ENCODE peak calls at places on chromosomes 7 and 10, in nine cellular contexts. W is B cell, F is suprapubic skin, C is GM13977, T is HFF-Myc, J is Peyer's patch, X is lung, S is brain microvascular endothelial cell, A is AG10803. Z is an unnamed sample.

GRCh38 chr7:66152538-66153191 is 38.0 kb downstream of the CRCP start:
- DNase-seq in T (no peak), F (no peak), A (peak; percentile 48), J (no peak), X (no peak), C (no peak), S (peak; percentile 10), W (no peak), Z (no peak)

GRCh38 chr7:110786576-110786975 is 304.4 kb upstream of the LRRN3 start:
- DNase-seq in C (no peak), T (no peak), A (no peak), F (no peak), S (no peak), X (no peak), W (no peak), J (no peak), Z (no peak)

GRCh38 chr7:24637021-24637420 is 63.8 kb downstream of the PALS2 start:
- DNase-seq in S (no peak), A (no peak), T (no peak), W (no peak), F (no peak), J (no peak), X (no peak), C (no peak), Z (no peak)

GRCh38 chr10:96721207-96721572 is 876 bp upstream of the PIK3AP1 start:
- DNase-seq in F (no peak), X (no peak), W (no peak), S (no peak), J (no peak), A (no peak), C (no peak), T (no peak), Z (no peak)

GRCh38 chr10:102770792-102771191 is 27.0 kb downstream of the WBP1L start:
- DNase-seq in A (peak; percentile 44), W (no peak), S (no peak), F (no peak), X (no peak), J (no peak), C (no peak), T (no peak), Z (no peak)

GRCh38 chr7:28685291-28685659 is 272.9 kb downstream of the TRIL start:
- DNase-seq in A (no peak), F (no peak), S (no peak), X (no peak), W (no peak), T (no peak), J (peak; percentile 47), C (no peak), Z (no peak)

GRCh38 chr10:117993166-117993565 is 53.6 kb downstream of the RAB11FIP2 start:
- DNase-seq in J (no peak), T (no peak), S (no peak), W (no peak), A (no peak), X (no peak), C (no peak), F (no peak), Z (no peak)

GRCh38 chr7:84688671-84689070 is 494.1 kb upstream of the SEMA3A start:
- DNase-seq in X (no peak), S (peak; percentile 60), F (no peak), C (no peak), W (no peak), A (peak; percentile 58), J (no peak), T (no peak), Z (no peak)

GRCh38 chr7:105782391-105783063 is 93.9 kb downstream of the ATXN7L1 start:
- DNase-seq in X (no peak), C (no peak), S (peak; percentile 92), J (no peak), T (peak; percentile 48), F (no peak), A (peak; percentile 87), W (no peak), Z (no peak)

GRCh38 chr7:17275749-17276671 is 22.4 kb upstream of the AHR start:
- DNase-seq in F (no peak), S (peak; percentile 86), A (peak; percentile 97), C (no peak), W (no peak), T (no peak), J (no peak), X (no peak), Z (no peak)

GRCh38 chr7:105776068-105776790 is 100.2 kb downstream of the ATXN7L1 start:
- DNase-seq in F (no peak), C (no peak), J (peak; percentile 60), A (peak; percentile 100), W (no peak), T (peak; percentile 93), X (peak; percentile 47), S (peak; percentile 99), Z (peak; percentile 92)

GRCh38 chr7:26199301-26200112 is 1.0 kb downstream of the HNRNPA2B1 start:
- DNase-seq in X (peak; percentile 72), W (peak; percentile 78), J (peak; percentile 88), T (no peak), S (no peak), A (peak; percentile 36), C (no peak), F (peak; percentile 87), Z (no peak)

GRCh38 chr10:69119896-69120295 is 4.1 kb upstream of the VPS26A start:
- DNase-seq in A (peak; percentile 6), J (no peak), W (no peak), X (no peak), C (no peak), S (no peak), T (no peak), F (no peak), Z (no peak)

GRCh38 chr10:69125554-69125953 is 1.6 kb downstream of the VPS26A start:
- DNase-seq in F (no peak), A (no peak), C (no peak), S (no peak), J (no peak), T (no peak), W (no peak), X (no peak), Z (no peak)

GRCh38 chr10:69123747-69124557 is at the start of gene VPS26A:
- DNase-seq in S (peak; percentile 95), A (peak; percentile 98), F (peak; percentile 100), C (peak; percentile 99), W (peak; percentile 98), X (peak; percentile 99), T (peak; percentile 80), J (peak; percentile 99), Z (peak; percentile 100)

GRCh38 chr10:69124558-69125121 is 662 bp downstream of the VPS26A start:
- DNase-seq in A (peak; percentile 61), T (peak; percentile 26), J (peak; percentile 81), F (no peak), C (peak; percentile 65), S (peak; percentile 50), X (peak; percentile 67), W (peak; percentile 54), Z (no peak)

DNA sequence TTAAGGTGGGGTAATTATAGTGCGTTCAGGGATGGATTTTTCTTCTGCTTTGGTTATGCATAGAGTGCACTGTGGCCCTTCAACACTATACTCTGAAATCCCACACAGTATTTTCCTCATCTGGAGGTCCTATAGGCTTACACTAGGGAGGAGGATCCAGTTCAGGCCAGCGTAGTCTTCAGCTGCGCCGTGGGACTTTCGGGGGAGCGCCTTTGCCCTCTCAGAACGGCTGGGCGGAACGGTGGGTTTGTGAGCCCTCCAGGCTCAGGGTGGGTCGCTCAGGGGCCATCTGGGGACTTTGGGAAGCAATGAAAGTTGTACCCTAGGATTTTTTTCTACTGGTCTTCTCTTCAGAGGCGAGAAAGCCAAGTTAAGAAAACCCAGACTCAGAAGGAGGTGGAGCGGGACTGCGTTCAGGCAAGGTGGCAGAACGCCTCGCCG is 652 bp upstream of the VPS26A start:
- DNase-seq in S (peak; percentile 80), J (no peak), W (no peak), T (peak; percentile 26), X (no peak), F (no peak), A (peak; percentile 60), C (no peak), Z (no peak)
- TF ChIP-seq CTCF in S (peak; percentile 67), J (no peak), W (no peak), T (no peak), X (no peak), F (no peak), A (peak; percentile 51), C (no peak), Z (no peak)

GRCh38 chr7:787332-788240 is 44.7 kb upstream of the SUN1 start:
- DNase-seq in S (no peak), T (no peak), C (no peak), X (no peak), A (no peak), J (no peak), F (no peak), W (no peak), Z (no peak)
- TF ChIP-seq CTCF in S (peak; percentile 22), T (no peak), C (no peak), X (no peak), A (no peak), J (no peak), F (no peak), W (no peak), Z (peak; percentile 12)

DNA sequence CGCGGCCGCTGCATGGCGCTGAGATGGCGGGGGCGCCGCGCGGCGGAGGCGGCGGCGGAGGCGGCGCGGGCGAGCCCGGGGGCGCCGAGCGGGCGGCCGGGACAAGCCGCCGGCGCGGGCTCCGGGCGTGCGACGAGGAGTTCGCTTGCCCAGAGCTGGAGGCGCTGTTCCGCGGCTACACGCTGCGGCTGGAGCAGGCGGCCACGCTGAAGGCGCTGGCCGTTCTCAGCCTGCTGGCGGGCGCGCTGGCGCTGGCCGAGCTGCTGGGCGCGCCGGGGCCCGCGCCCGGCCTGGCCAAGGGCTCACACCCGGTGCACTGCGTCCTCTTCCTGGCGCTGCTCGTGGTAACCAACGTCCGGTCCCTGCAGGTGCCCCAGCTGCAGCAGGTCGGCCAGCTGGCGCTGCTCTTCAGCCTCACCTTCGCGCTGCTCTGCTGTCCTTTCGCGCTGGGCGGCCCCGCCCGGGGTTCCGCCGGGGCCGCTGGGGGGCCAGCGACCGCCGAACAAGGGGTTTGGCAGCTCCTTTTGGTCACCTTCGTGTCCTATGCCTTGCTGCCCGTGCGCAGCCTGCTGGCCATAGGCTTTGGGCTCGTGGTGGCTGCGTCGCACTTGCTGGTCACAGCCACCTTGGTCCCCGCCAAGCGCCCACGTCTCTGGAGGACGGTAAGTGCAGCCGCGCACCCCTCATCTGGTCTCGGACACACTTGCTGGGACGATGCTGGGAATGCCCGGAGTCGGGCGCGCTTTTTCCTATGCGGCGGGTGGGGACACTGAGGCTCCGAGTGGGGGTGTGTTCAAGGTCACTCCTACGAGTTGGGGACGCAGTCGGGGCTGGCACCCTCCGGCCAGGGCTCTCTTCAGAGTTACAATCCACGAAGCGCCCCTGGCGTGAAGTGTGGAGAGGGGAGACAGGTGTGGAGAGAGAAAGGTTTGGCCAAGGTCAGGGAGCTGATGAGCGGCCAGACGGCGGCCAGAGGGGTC is 643 bp downstream of the ADCY1 start:
- DNase-seq in F (peak; percentile 79), J (no peak), S (peak; percentile 14), W (no peak), X (no peak), T (no peak), C (peak; percentile 83), A (peak; percentile 37), Z (no peak)
- TF ChIP-seq CTCF in F (no peak), J (peak; percentile 8), S (peak; percentile 43), W (no peak), X (no peak), T (no peak), C (peak; percentile 30), A (peak; percentile 9), Z (peak; percentile 35)

DNA sequence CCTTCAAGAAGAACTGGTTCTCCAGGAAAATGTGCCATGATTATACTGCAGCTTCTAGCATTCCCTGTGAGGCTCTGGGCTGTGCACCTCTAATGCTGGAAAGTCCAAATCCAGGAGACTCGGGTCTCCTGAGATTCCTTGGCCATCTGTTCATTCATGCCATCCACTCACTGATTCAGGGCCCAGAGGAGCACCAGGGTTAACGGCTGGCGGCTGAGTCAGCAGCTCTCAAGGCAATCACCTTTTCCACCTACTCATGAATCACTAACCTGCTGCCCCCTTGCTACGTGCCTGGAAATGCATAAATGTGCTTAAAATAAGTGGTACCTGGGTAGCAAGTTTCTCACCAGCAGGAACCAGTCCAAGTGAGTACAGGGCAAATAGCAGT is 132.7 kb downstream of the KCNMA1 start:
- DNase-seq in C (no peak), S (peak; percentile 18), X (peak; percentile 32), W (no peak), A (no peak), J (no peak), T (no peak), F (no peak), Z (no peak)
- TF ChIP-seq CTCF in C (no peak), S (peak; percentile 26), X (no peak), W (no peak), A (peak; percentile 4), J (no peak), T (no peak), F (no peak), Z (no peak)

Z was measured in osteocyte.